ENCODE peak calls at places on chromosomes 7 and 10, in eight cellular contexts. G, U, T, E, X, N, O and F are unnamed samples.
A peak's percentile ranks its signal among the peaks of the same experiment; 100 is the strongest.

GRCh38 chr7:86667732-86668131 is 24.0 kb downstream of the GRM3 start:
- DNase-seq in O (no peak), T (no peak), X (no peak), N (no peak), U (no peak), E (no peak), G (no peak), F (no peak)

GRCh38 chr10:43594944-43595589 is 11.2 kb upstream of the ZNF485 start:
- DNase-seq in G (peak; percentile 31), X (no peak), T (no peak), E (no peak), O (no peak), U (peak; percentile 19), N (no peak), F (peak; percentile 47)

GRCh38 chr7:130292682-130293257 is at the start of gene CPA4:
- DNase-seq in E (no peak), O (peak; percentile 78), X (no peak), U (no peak), G (peak; percentile 99), N (no peak), T (no peak), F (peak; percentile 87)

GRCh38 chr7:117124585-117125220 is 171.4 kb downstream of the ST7 start:
- DNase-seq in N (no peak), G (peak; percentile 99), T (peak; percentile 88), X (no peak), E (peak; percentile 25), U (no peak), O (peak; percentile 86), F (peak; percentile 74)

GRCh38 chr10:76763360-76763759 is 874.2 kb downstream of the KCNMA1 start:
- DNase-seq in G (no peak), U (no peak), O (no peak), N (no peak), X (no peak), T (no peak), E (no peak), F (no peak)

GRCh38 chr7:143504215-143504936 is 26.7 kb downstream of the TAS2R41 start:
- DNase-seq in N (no peak), U (no peak), G (peak; percentile 21), E (no peak), T (no peak), X (no peak), O (no peak), F (no peak)

GRCh38 chr10:122515588-122516231 is 44.8 kb upstream of the DMBT1 start:
- DNase-seq in X (peak; percentile 19), U (no peak), N (peak; percentile 4), E (no peak), O (no peak), T (no peak), G (no peak), F (no peak)

GRCh38 chr10:101297901-101298451 is 56.0 kb upstream of the BTRC start:
- DNase-seq in E (no peak), T (peak; percentile 66), G (peak; percentile 54), N (peak; percentile 71), O (no peak), X (peak; percentile 60), U (peak; percentile 73), F (peak; percentile 82)

GRCh38 chr10:1408656-1409358 is 328.5 kb downstream of the ADARB2 start:
- DNase-seq in X (no peak), T (peak; percentile 26), U (no peak), O (peak; percentile 55), N (no peak), G (no peak), E (no peak), F (no peak)

GRCh38 chr7:42511027-42511426 is 274.0 kb upstream of the GLI3 start:
- DNase-seq in O (no peak), T (no peak), G (peak; percentile 26), U (no peak), X (no peak), N (no peak), E (no peak), F (no peak)

GRCh38 chr7:76048668-76048988 is 722 bp downstream of the MDH2 start:
- DNase-seq in G (no peak), X (no peak), E (no peak), N (no peak), T (peak; percentile 39), O (no peak), U (no peak), F (no peak)

GRCh38 chr7:29457141-29457561 is 106.5 kb upstream of the PRR15 start:
- DNase-seq in N (no peak), U (no peak), X (no peak), E (no peak), T (no peak), O (no peak), G (peak; percentile 78), F (peak; percentile 36)

GRCh38 chr7:85322252-85322651 is 135.4 kb upstream of the SEMA3D start:
- DNase-seq in U (no peak), O (no peak), E (no peak), X (no peak), G (no peak), N (no peak), T (no peak), F (no peak)

GRCh38 chr10:4352566-4352961 is 473.4 kb upstream of the AKR1E2 start:
- DNase-seq in G (no peak), T (no peak), U (no peak), N (no peak), O (peak; percentile 73), X (no peak), E (no peak), F (peak; percentile 25)